ENCODE peak calls at places on chromosomes 11 and 22, in eight cellular contexts. One of them, this sample, is unnamed.

GRCh38 chr22:46063861-46064235 is 86.5 kb upstream of the PPARA start:
- DNase-seq in Kasumi-1: no peak
- DNase-seq in RPMI8226: no peak
- DNase-seq in AG04449: no peak
- DNase-seq in stimulated activated CD4-positive, alpha-beta T cell treated with anti-CD3 and anti-CD28 coated beads, Interleukin-15, amount 100 ng/mL, for 24 hours: no peak
- DNase-seq in stimulated activated CD8-positive, alpha-beta memory T cell treated with anti-CD3 and anti-CD28 coated beads, Interleukin-15, amount 100 ng/mL, for 4 hours: no peak
- DNase-seq in LNCaP clone FGC: peak
- DNase-seq in HTR-8/SVneo: no peak
- DNase-seq in this sample: no peak

GRCh38 chr11:2890466-2891241 is 5.1 kb upstream of the CDKN1C start:
- DNase-seq in Kasumi-1: no peak
- DNase-seq in RPMI8226: no peak
- DNase-seq in AG04449: no peak
- DNase-seq in stimulated activated CD4-positive, alpha-beta T cell treated with anti-CD3 and anti-CD28 coated beads, Interleukin-15, amount 100 ng/mL, for 24 hours: no peak
- DNase-seq in stimulated activated CD8-positive, alpha-beta memory T cell treated with anti-CD3 and anti-CD28 coated beads, Interleukin-15, amount 100 ng/mL, for 4 hours: no peak
- DNase-seq in LNCaP clone FGC: no peak
- DNase-seq in HTR-8/SVneo: no peak
- DNase-seq in this sample: no peak

GRCh38 chr11:116190206-116190605 is 582.6 kb downstream of the BUD13 start:
- DNase-seq in Kasumi-1: no peak
- DNase-seq in RPMI8226: no peak
- DNase-seq in AG04449: no peak
- DNase-seq in stimulated activated CD4-positive, alpha-beta T cell treated with anti-CD3 and anti-CD28 coated beads, Interleukin-15, amount 100 ng/mL, for 24 hours: no peak
- DNase-seq in stimulated activated CD8-positive, alpha-beta memory T cell treated with anti-CD3 and anti-CD28 coated beads, Interleukin-15, amount 100 ng/mL, for 4 hours: no peak
- DNase-seq in LNCaP clone FGC: no peak
- DNase-seq in HTR-8/SVneo: no peak
- DNase-seq in this sample: no peak

GRCh38 chr22:26636296-26636695 is 14.5 kb downstream of the CRYBA4 start:
- DNase-seq in Kasumi-1: no peak
- DNase-seq in RPMI8226: no peak
- DNase-seq in AG04449: no peak
- DNase-seq in stimulated activated CD4-positive, alpha-beta T cell treated with anti-CD3 and anti-CD28 coated beads, Interleukin-15, amount 100 ng/mL, for 24 hours: no peak
- DNase-seq in stimulated activated CD8-positive, alpha-beta memory T cell treated with anti-CD3 and anti-CD28 coated beads, Interleukin-15, amount 100 ng/mL, for 4 hours: no peak
- DNase-seq in LNCaP clone FGC: no peak
- DNase-seq in HTR-8/SVneo: no peak
- DNase-seq in this sample: no peak

GRCh38 chr11:2581931-2582435 is 117.8 kb downstream of the KCNQ1OT1 start:
- DNase-seq in Kasumi-1: no peak
- DNase-seq in RPMI8226: no peak
- DNase-seq in AG04449: no peak
- DNase-seq in stimulated activated CD4-positive, alpha-beta T cell treated with anti-CD3 and anti-CD28 coated beads, Interleukin-15, amount 100 ng/mL, for 24 hours: peak
- DNase-seq in stimulated activated CD8-positive, alpha-beta memory T cell treated with anti-CD3 and anti-CD28 coated beads, Interleukin-15, amount 100 ng/mL, for 4 hours: no peak
- DNase-seq in LNCaP clone FGC: no peak
- DNase-seq in HTR-8/SVneo: no peak
- DNase-seq in this sample: no peak

GRCh38 chr11:118910309-118911112 is 15.2 kb downstream of the BCL9L start:
- DNase-seq in Kasumi-1: no peak
- DNase-seq in RPMI8226: no peak
- DNase-seq in AG04449: no peak
- DNase-seq in stimulated activated CD4-positive, alpha-beta T cell treated with anti-CD3 and anti-CD28 coated beads, Interleukin-15, amount 100 ng/mL, for 24 hours: peak
- DNase-seq in stimulated activated CD8-positive, alpha-beta memory T cell treated with anti-CD3 and anti-CD28 coated beads, Interleukin-15, amount 100 ng/mL, for 4 hours: no peak
- DNase-seq in LNCaP clone FGC: no peak
- DNase-seq in HTR-8/SVneo: peak
- DNase-seq in this sample: peak

GRCh38 chr11:114774599-114775365 is 96.5 kb downstream of the NXPE2 start:
- DNase-seq in Kasumi-1: no peak
- DNase-seq in RPMI8226: peak
- DNase-seq in AG04449: no peak
- DNase-seq in stimulated activated CD4-positive, alpha-beta T cell treated with anti-CD3 and anti-CD28 coated beads, Interleukin-15, amount 100 ng/mL, for 24 hours: peak
- DNase-seq in stimulated activated CD8-positive, alpha-beta memory T cell treated with anti-CD3 and anti-CD28 coated beads, Interleukin-15, amount 100 ng/mL, for 4 hours: no peak
- DNase-seq in LNCaP clone FGC: no peak
- DNase-seq in HTR-8/SVneo: peak
- DNase-seq in this sample: no peak

GRCh38 chr22:41512421-41513194 is 31.7 kb downstream of the POLR3H start:
- DNase-seq in Kasumi-1: peak
- DNase-seq in RPMI8226: no peak
- DNase-seq in AG04449: no peak
- DNase-seq in stimulated activated CD4-positive, alpha-beta T cell treated with anti-CD3 and anti-CD28 coated beads, Interleukin-15, amount 100 ng/mL, for 24 hours: no peak
- DNase-seq in stimulated activated CD8-positive, alpha-beta memory T cell treated with anti-CD3 and anti-CD28 coated beads, Interleukin-15, amount 100 ng/mL, for 4 hours: no peak
- DNase-seq in LNCaP clone FGC: peak
- DNase-seq in HTR-8/SVneo: peak
- DNase-seq in this sample: no peak

GRCh38 chr22:35838849-35839646 is 121.4 kb downstream of the APOL5 start:
- DNase-seq in Kasumi-1: peak
- DNase-seq in RPMI8226: peak
- DNase-seq in AG04449: peak
- DNase-seq in stimulated activated CD4-positive, alpha-beta T cell treated with anti-CD3 and anti-CD28 coated beads, Interleukin-15, amount 100 ng/mL, for 24 hours: no peak
- DNase-seq in stimulated activated CD8-positive, alpha-beta memory T cell treated with anti-CD3 and anti-CD28 coated beads, Interleukin-15, amount 100 ng/mL, for 4 hours: no peak
- DNase-seq in LNCaP clone FGC: no peak
- DNase-seq in HTR-8/SVneo: no peak
- DNase-seq in this sample: peak

GRCh38 chr11:44562836-44563460 is 2.5 kb upstream of the CD82 start:
- DNase-seq in Kasumi-1: no peak
- DNase-seq in RPMI8226: no peak
- DNase-seq in AG04449: no peak
- DNase-seq in stimulated activated CD4-positive, alpha-beta T cell treated with anti-CD3 and anti-CD28 coated beads, Interleukin-15, amount 100 ng/mL, for 24 hours: no peak
- DNase-seq in stimulated activated CD8-positive, alpha-beta memory T cell treated with anti-CD3 and anti-CD28 coated beads, Interleukin-15, amount 100 ng/mL, for 4 hours: no peak
- DNase-seq in LNCaP clone FGC: no peak
- DNase-seq in HTR-8/SVneo: no peak
- DNase-seq in this sample: no peak

GRCh38 chr11:20178976-20179375 is 18.7 kb upstream of the DBX1 start:
- DNase-seq in Kasumi-1: no peak
- DNase-seq in RPMI8226: no peak
- DNase-seq in AG04449: no peak
- DNase-seq in stimulated activated CD4-positive, alpha-beta T cell treated with anti-CD3 and anti-CD28 coated beads, Interleukin-15, amount 100 ng/mL, for 24 hours: no peak
- DNase-seq in stimulated activated CD8-positive, alpha-beta memory T cell treated with anti-CD3 and anti-CD28 coated beads, Interleukin-15, amount 100 ng/mL, for 4 hours: no peak
- DNase-seq in LNCaP clone FGC: no peak
- DNase-seq in HTR-8/SVneo: no peak
- DNase-seq in this sample: no peak

GRCh38 chr11:118635237-118635591 is 27.8 kb downstream of the PHLDB1 start:
- DNase-seq in Kasumi-1: no peak
- DNase-seq in RPMI8226: no peak
- DNase-seq in AG04449: no peak
- DNase-seq in stimulated activated CD4-positive, alpha-beta T cell treated with anti-CD3 and anti-CD28 coated beads, Interleukin-15, amount 100 ng/mL, for 24 hours: no peak
- DNase-seq in stimulated activated CD8-positive, alpha-beta memory T cell treated with anti-CD3 and anti-CD28 coated beads, Interleukin-15, amount 100 ng/mL, for 4 hours: no peak
- DNase-seq in LNCaP clone FGC: no peak
- DNase-seq in HTR-8/SVneo: no peak
- DNase-seq in this sample: no peak

GRCh38 chr11:11555228-11555627 is 66.6 kb downstream of the GALNT18 start:
- DNase-seq in Kasumi-1: no peak
- DNase-seq in RPMI8226: no peak
- DNase-seq in AG04449: no peak
- DNase-seq in stimulated activated CD4-positive, alpha-beta T cell treated with anti-CD3 and anti-CD28 coated beads, Interleukin-15, amount 100 ng/mL, for 24 hours: no peak
- DNase-seq in stimulated activated CD8-positive, alpha-beta memory T cell treated with anti-CD3 and anti-CD28 coated beads, Interleukin-15, amount 100 ng/mL, for 4 hours: no peak
- DNase-seq in LNCaP clone FGC: no peak
- DNase-seq in HTR-8/SVneo: no peak
- DNase-seq in this sample: no peak

GRCh38 chr22:38924197-38924952 is 33.0 kb upstream of the APOBEC3A start:
- DNase-seq in Kasumi-1: no peak
- DNase-seq in RPMI8226: peak
- DNase-seq in AG04449: peak
- DNase-seq in stimulated activated CD4-positive, alpha-beta T cell treated with anti-CD3 and anti-CD28 coated beads, Interleukin-15, amount 100 ng/mL, for 24 hours: no peak
- DNase-seq in stimulated activated CD8-positive, alpha-beta memory T cell treated with anti-CD3 and anti-CD28 coated beads, Interleukin-15, amount 100 ng/mL, for 4 hours: no peak
- DNase-seq in LNCaP clone FGC: peak
- DNase-seq in HTR-8/SVneo: peak
- DNase-seq in this sample: peak

GRCh38 chr22:45908961-45909360 is 68.0 kb downstream of the WNT7B start:
- DNase-seq in Kasumi-1: no peak
- DNase-seq in RPMI8226: no peak
- DNase-seq in AG04449: no peak
- DNase-seq in stimulated activated CD4-positive, alpha-beta T cell treated with anti-CD3 and anti-CD28 coated beads, Interleukin-15, amount 100 ng/mL, for 24 hours: no peak
- DNase-seq in stimulated activated CD8-positive, alpha-beta memory T cell treated with anti-CD3 and anti-CD28 coated beads, Interleukin-15, amount 100 ng/mL, for 4 hours: no peak
- DNase-seq in LNCaP clone FGC: no peak
- DNase-seq in HTR-8/SVneo: no peak
- DNase-seq in this sample: no peak

GRCh38 chr11:95266751-95267374 is 35.9 kb upstream of the SESN3 start:
- DNase-seq in Kasumi-1: no peak
- DNase-seq in RPMI8226: no peak
- DNase-seq in AG04449: no peak
- DNase-seq in stimulated activated CD4-positive, alpha-beta T cell treated with anti-CD3 and anti-CD28 coated beads, Interleukin-15, amount 100 ng/mL, for 24 hours: no peak
- DNase-seq in stimulated activated CD8-positive, alpha-beta memory T cell treated with anti-CD3 and anti-CD28 coated beads, Interleukin-15, amount 100 ng/mL, for 4 hours: no peak
- DNase-seq in LNCaP clone FGC: no peak
- DNase-seq in HTR-8/SVneo: no peak
- DNase-seq in this sample: no peak

GRCh38 chr11:76824980-76825725 is 35.6 kb upstream of the ACER3 start:
- DNase-seq in Kasumi-1: no peak
- DNase-seq in RPMI8226: no peak
- DNase-seq in AG04449: no peak
- DNase-seq in stimulated activated CD4-positive, alpha-beta T cell treated with anti-CD3 and anti-CD28 coated beads, Interleukin-15, amount 100 ng/mL, for 24 hours: no peak
- DNase-seq in stimulated activated CD8-positive, alpha-beta memory T cell treated with anti-CD3 and anti-CD28 coated beads, Interleukin-15, amount 100 ng/mL, for 4 hours: no peak
- DNase-seq in LNCaP clone FGC: no peak
- DNase-seq in HTR-8/SVneo: no peak
- DNase-seq in this sample: no peak

GRCh38 chr22:23233084-23233501 is 52.8 kb downstream of the BCR start:
- DNase-seq in Kasumi-1: peak
- DNase-seq in RPMI8226: no peak
- DNase-seq in AG04449: no peak
- DNase-seq in stimulated activated CD4-positive, alpha-beta T cell treated with anti-CD3 and anti-CD28 coated beads, Interleukin-15, amount 100 ng/mL, for 24 hours: no peak
- DNase-seq in stimulated activated CD8-positive, alpha-beta memory T cell treated with anti-CD3 and anti-CD28 coated beads, Interleukin-15, amount 100 ng/mL, for 4 hours: no peak
- DNase-seq in LNCaP clone FGC: no peak
- DNase-seq in HTR-8/SVneo: no peak
- DNase-seq in this sample: no peak